ENCODE peak calls at places on chromosome 2, in six cellular contexts. V, K, P, B, R and I are unnamed samples.

GRCh38 chr2:11746376-11746806 is at the start of gene LPIN1:
- DNase-seq in P (peak; percentile 83), B (peak; percentile 50), V (peak; percentile 76), R (peak; percentile 87), K (peak; percentile 88), I (peak; percentile 91)

GRCh38 chr2:43950383-43951008 is 45.3 kb downstream of the LRPPRC start:
- DNase-seq in V (peak; percentile 44), R (peak; percentile 46), B (no peak), P (peak; percentile 15), K (peak; percentile 63), I (peak; percentile 58)

GRCh38 chr2:85745619-85746018 is 8.2 kb upstream of the ATOH8 start:
- DNase-seq in R (no peak), P (no peak), B (no peak), K (no peak), V (no peak), I (no peak)

GRCh38 chr2:20224716-20225293 is at the start of gene SDC1:
- DNase-seq in K (peak; percentile 69), P (no peak), R (peak; percentile 61), V (peak; percentile 33), B (no peak), I (peak; percentile 76)

GRCh38 chr2:33812707-33813106 is 213.6 kb upstream of the FAM98A start:
- DNase-seq in P (no peak), V (peak; percentile 0), R (peak; percentile 25), B (no peak), K (peak; percentile 29), I (no peak)

GRCh38 chr2:143909577-143909976 is 610.3 kb downstream of the ZEB2 start:
- DNase-seq in K (no peak), B (no peak), R (peak; percentile 4), V (no peak), P (no peak), I (no peak)

GRCh38 chr2:104864751-104865470 is 11.0 kb downstream of the POU3F3 start:
- DNase-seq in P (no peak), R (no peak), K (no peak), B (no peak), V (no peak), I (peak; percentile 0)

GRCh38 chr2:64276417-64277095 is 132.3 kb upstream of the PELI1 start:
- DNase-seq in B (no peak), V (no peak), P (no peak), R (peak; percentile 70), K (peak; percentile 95), I (peak; percentile 95)

GRCh38 chr2:37323770-37324535 is 680 bp downstream of the PRKD3 start:
- DNase-seq in K (peak; percentile 36), V (peak; percentile 31), P (peak; percentile 46), B (no peak), R (peak; percentile 49), I (peak; percentile 68)

GRCh38 chr2:141455211-141455826 is 675.5 kb downstream of the LRP1B start:
- DNase-seq in K (no peak), B (no peak), R (no peak), V (no peak), P (no peak), I (no peak)

GRCh38 chr2:230691005-230691647 is 21.5 kb upstream of the CAB39 start:
- DNase-seq in P (no peak), B (no peak), K (peak; percentile 96), R (peak; percentile 78), V (peak; percentile 46), I (peak; percentile 46)

GRCh38 chr2:23900927-23901322 is 26.0 kb downstream of the ATAD2B start:
- DNase-seq in P (no peak), K (peak; percentile 57), V (peak; percentile 96), R (peak; percentile 82), B (no peak), I (no peak)

GRCh38 chr2:112031916-112032582 is 23.0 kb upstream of the TMEM87B start:
- DNase-seq in P (no peak), R (peak; percentile 4), V (peak; percentile 42), B (peak; percentile 26), K (no peak), I (peak; percentile 25)

GRCh38 chr2:43051316-43051715 is 175.1 kb downstream of the ZFP36L2 start:
- DNase-seq in R (peak; percentile 76), P (no peak), B (no peak), V (peak; percentile 59), K (peak; percentile 51), I (no peak)

GRCh38 chr2:220555961-220556360 is 928.5 kb downstream of the SLC4A3 start:
- DNase-seq in B (no peak), P (no peak), V (peak; percentile 57), K (peak; percentile 50), R (peak; percentile 56), I (no peak)

GRCh38 chr2:195308163-195308562 is 348.9 kb upstream of the SLC39A10 start:
- DNase-seq in B (no peak), R (no peak), P (no peak), K (no peak), V (no peak), I (no peak)

GRCh38 chr2:202120827-202121226 is 47.8 kb downstream of the KIAA2012 start:
- DNase-seq in V (no peak), R (no peak), B (no peak), K (no peak), P (no peak), I (no peak)

GRCh38 chr2:13660231-13660630 is 943.5 kb downstream of the TRIB2 start:
- DNase-seq in B (no peak), P (no peak), R (no peak), K (no peak), V (peak; percentile 21), I (no peak)

GRCh38 chr2:118315606-118316005 is 227.3 kb downstream of the INSIG2 start:
- DNase-seq in P (no peak), V (no peak), R (no peak), B (no peak), K (no peak), I (no peak)

GRCh38 chr2:3208591-3208990 is 169.0 kb downstream of the EIPR1 start:
- DNase-seq in P (no peak), R (no peak), B (no peak), K (no peak), V (no peak), I (no peak)

GRCh38 chr2:28445448-28446258 is 50.2 kb upstream of the PLB1 start:
- DNase-seq in R (peak; percentile 97), B (no peak), V (peak; percentile 98), P (no peak), K (peak; percentile 96), I (no peak)

GRCh38 chr2:167814881-167815718 is 432.3 kb downstream of the STK39 start:
- DNase-seq in P (no peak), R (no peak), V (no peak), K (no peak), B (no peak), I (no peak)

GRCh38 chr2:157439792-157440186 is 4.1 kb downstream of the CYTIP start:
- DNase-seq in B (no peak), K (no peak), V (no peak), R (no peak), P (no peak), I (no peak)

GRCh38 chr2:83640506-83640905 is 818.6 kb downstream of the SUCLG1 start:
- DNase-seq in B (no peak), R (peak; percentile 26), V (no peak), K (no peak), P (no peak), I (no peak)

GRCh38 chr2:149017116-149017985 is 21.1 kb upstream of the LYPD6B start:
- DNase-seq in B (no peak), P (peak; percentile 82), V (peak; percentile 75), R (peak; percentile 79), K (peak; percentile 72), I (peak; percentile 94)

GRCh38 chr2:237507478-237507877 is 20.4 kb downstream of the MLPH start:
- DNase-seq in B (no peak), K (no peak), R (no peak), V (no peak), P (no peak), I (no peak)

GRCh38 chr2:12046641-12047040 is 300.2 kb downstream of the LPIN1 start:
- DNase-seq in B (no peak), K (no peak), P (no peak), V (peak; percentile 22), R (peak; percentile 84), I (peak; percentile 4)